ENCODE peak calls at places on chromosomes 11 and 22, in nine cellular contexts. J is HepG2; O is Right ventricle myocardium inferior; T is activated naive CD8-positive, alpha-beta T cell treated with anti-CD3 and anti-CD28 coated beads, Interleukin-2, amount 10 ng/mL, durations not matched to agents 7 days and 5 days; A is B cell; Z is foreskin keratinocyte; P is naive thymus-derived CD8-positive, alpha-beta T cell; Y is left lung; X is mucosa of descending colon. U is an unnamed sample.

GRCh38 chr11:94077568-94078293 is 50.9 kb upstream of the PANX1 start:
- ATAC-seq in J (no peak), O (peak; percentile 63), T (no peak), A (no peak), Z (no peak), P (no peak), Y (peak; percentile 89), X (no peak), U (no peak)

GRCh38 chr11:69238562-69239319 is 55.2 kb upstream of the MYEOV start:
- ATAC-seq in J (no peak), O (no peak), T (no peak), A (no peak), Z (no peak), P (no peak), Y (no peak), X (no peak), U (no peak)

GRCh38 chr11:128279861-128280260 is 307.5 kb downstream of the ETS1 start:
- ATAC-seq in J (no peak), O (no peak), T (no peak), A (no peak), Z (peak; percentile 86), P (no peak), Y (peak; percentile 14), X (peak; percentile 57), U (peak; percentile 26)

GRCh38 chr11:66745356-66746235 is 16.6 kb upstream of the SPTBN2 start:
- ATAC-seq in J (peak; percentile 61), O (no peak), T (peak; percentile 44), A (peak; percentile 38), Z (peak; percentile 41), P (peak; percentile 35), Y (peak; percentile 56), X (peak; percentile 75), U (peak; percentile 52)

GRCh38 chr22:38718414-38718813 is 12.7 kb downstream of the GTPBP1 start:
- ATAC-seq in J (peak; percentile 88), O (peak; percentile 68), T (no peak), A (no peak), Z (peak; percentile 96), P (peak; percentile 41), Y (peak; percentile 96), X (peak; percentile 99), U (peak; percentile 100)

GRCh38 chr11:103682318-103683184 is 353.9 kb upstream of the DDI1 start:
- ATAC-seq in J (peak; percentile 96), O (peak; percentile 96), T (peak; percentile 66), A (peak; percentile 75), Z (peak; percentile 93), P (peak; percentile 77), Y (peak; percentile 100), X (peak; percentile 98), U (peak; percentile 97)

GRCh38 chr22:29503811-29504372 is 23.9 kb downstream of the NEFH start:
- ATAC-seq in J (no peak), O (peak; percentile 78), T (no peak), A (no peak), Z (no peak), P (no peak), Y (peak; percentile 44), X (no peak), U (peak; percentile 89)

GRCh38 chr11:7314811-7315604 is 63.3 kb downstream of the SYT9 start:
- ATAC-seq in J (no peak), O (no peak), T (no peak), A (no peak), Z (no peak), P (no peak), Y (no peak), X (no peak), U (no peak)

GRCh38 chr11:75465701-75466531 is 32.9 kb upstream of the KLHL35 start:
- ATAC-seq in J (no peak), O (no peak), T (no peak), A (no peak), Z (no peak), P (no peak), Y (no peak), X (no peak), U (peak; percentile 65)

GRCh38 chr22:31120230-31120629 is 2.5 kb upstream of the INPP5J start:
- ATAC-seq in J (no peak), O (no peak), T (no peak), A (no peak), Z (no peak), P (no peak), Y (no peak), X (no peak), U (no peak)

U was measured in SK-N-SH treated with all-trans-retinoic acid at 6 μM for 48 hours.